ENCODE peak calls at places on chromosomes 4 and X, in five cellular contexts. One of them, this sample, is unnamed. For H3K4me1, the result is how much of the 10 kb centered on the place peaks cover.

GRCh38 chrX:68292471-68292870 is 140.8 kb downstream of the OPHN1 start:
- DNase-seq in IMR-90: peak
- DNase-seq in H1: no peak
- DNase-seq in H9: no peak
- DNase-seq in neuronal stem cell: no peak
- DNase-seq in this sample: peak

GRCh38 chrX:39850630-39851152 is 247.1 kb downstream of the BCOR start:
- DNase-seq in IMR-90: peak
- DNase-seq in H1: no peak
- DNase-seq in H9: no peak
- DNase-seq in neuronal stem cell: no peak
- DNase-seq in this sample: peak

GRCh38 chr4:177528620-177529019 is 86.4 kb upstream of the AGA start:
- DNase-seq in IMR-90: no peak
- DNase-seq in H1: no peak
- DNase-seq in H9: no peak
- DNase-seq in neuronal stem cell: no peak
- DNase-seq in this sample: no peak

GRCh38 chr4:183738081-183738673 is 79.1 kb downstream of the TRAPPC11 start:
- DNase-seq in IMR-90: no peak
- DNase-seq in H1: no peak
- DNase-seq in H9: no peak
- DNase-seq in neuronal stem cell: no peak
- DNase-seq in this sample: no peak

GRCh38 chr4:801436-802124 is 24.3 kb downstream of the CPLX1 start:
- DNase-seq in IMR-90: no peak
- DNase-seq in H1: no peak
- DNase-seq in H9: no peak
- DNase-seq in neuronal stem cell: no peak
- DNase-seq in this sample: no peak

GRCh38 chrX:136920001-136920400 is 39.5 kb upstream of the RBMX start:
- DNase-seq in IMR-90: peak
- DNase-seq in H1: no peak
- DNase-seq in H9: no peak
- DNase-seq in neuronal stem cell: no peak
- DNase-seq in this sample: no peak

GRCh38 chr4:8311096-8312068 is 41.8 kb downstream of the HTRA3 start:
- DNase-seq in IMR-90: no peak
- DNase-seq in H1: peak
- DNase-seq in H9: no peak
- DNase-seq in neuronal stem cell: no peak
- DNase-seq in this sample: no peak

GRCh38 chrX:44400588-44400987 is 57.1 kb upstream of the EFHC2 start:
- DNase-seq in IMR-90: peak
- DNase-seq in H1: no peak
- DNase-seq in H9: no peak
- DNase-seq in neuronal stem cell: no peak
- DNase-seq in this sample: no peak

GRCh38 chrX:147957291-147957690 is 23.8 kb upstream of the FMR1NB start:
- DNase-seq in IMR-90: no peak
- DNase-seq in H1: no peak
- DNase-seq in H9: no peak
- DNase-seq in neuronal stem cell: no peak
- DNase-seq in this sample: no peak

GRCh38 chr4:103424853-103425252 is 226.7 kb upstream of the CENPE start:
- DNase-seq in IMR-90: no peak
- DNase-seq in H1: no peak
- DNase-seq in H9: no peak
- DNase-seq in neuronal stem cell: no peak
- DNase-seq in this sample: no peak

GRCh38 chrX:153693216-153694086 is 5.7 kb downstream of the SLC6A8 start:
- DNase-seq in IMR-90: no peak
- DNase-seq in H1: no peak
- DNase-seq in H9: no peak
- DNase-seq in neuronal stem cell: no peak
- DNase-seq in this sample: no peak

GRCh38 chrX:7024850-7025249 is 122.7 kb upstream of the STS start:
- DNase-seq in IMR-90: no peak
- DNase-seq in H1: no peak
- DNase-seq in H9: no peak
- DNase-seq in neuronal stem cell: no peak
- DNase-seq in this sample: no peak

GRCh38 chrX:40880712-40881111 is 145.4 kb upstream of the MED14 start:
- DNase-seq in IMR-90: no peak
- DNase-seq in H1: no peak
- DNase-seq in H9: no peak
- DNase-seq in neuronal stem cell: no peak
- DNase-seq in this sample: peak

GRCh38 chr4:107862658-107863057 is 37.9 kb downstream of the SGMS2 start:
- DNase-seq in IMR-90: peak
- DNase-seq in H1: no peak
- DNase-seq in H9: no peak
- DNase-seq in neuronal stem cell: no peak
- DNase-seq in this sample: peak

GRCh38 chrX:45851434-45851991 is 650.8 kb upstream of the DIPK2B start:
- DNase-seq in IMR-90: no peak
- DNase-seq in H1: peak
- DNase-seq in H9: peak
- DNase-seq in neuronal stem cell: no peak
- DNase-seq in this sample: peak

GRCh38 chrX:149487292-149487691 is 17.8 kb downstream of the IDS start:
- DNase-seq in IMR-90: no peak
- DNase-seq in H1: no peak
- DNase-seq in H9: no peak
- DNase-seq in neuronal stem cell: no peak
- DNase-seq in this sample: peak

GRCh38 chr4:19651481-19651880 is 600.2 kb upstream of the SLIT2 start:
- DNase-seq in IMR-90: no peak
- DNase-seq in H1: no peak
- DNase-seq in H9: no peak
- DNase-seq in neuronal stem cell: no peak
- DNase-seq in this sample: no peak

GRCh38 chrX:16659326-16659725 is 9.4 kb downstream of the S100G start:
- DNase-seq in IMR-90: no peak
- DNase-seq in H1: no peak
- DNase-seq in H9: no peak
- DNase-seq in neuronal stem cell: no peak
- DNase-seq in this sample: no peak

GRCh38 chr4:140152760-140153418 is 1.1 kb downstream of the MAML3 start:
- DNase-seq in IMR-90: peak
- DNase-seq in H1: peak
- DNase-seq in H9: peak
- DNase-seq in neuronal stem cell: peak
- DNase-seq in this sample: peak

GRCh38 chrX:48997455-48997854 is 4.6 kb downstream of the GRIPAP1 start:
- DNase-seq in IMR-90: no peak
- DNase-seq in H1: no peak
- DNase-seq in H9: no peak
- DNase-seq in neuronal stem cell: no peak
- DNase-seq in this sample: no peak

GRCh38 chr4:26459756-26460530 is 30.3 kb downstream of the CCKAR start:
- DNase-seq in IMR-90: peak
- DNase-seq in H1: no peak
- DNase-seq in H9: no peak
- DNase-seq in neuronal stem cell: no peak
- DNase-seq in this sample: no peak

GRCh38 chrX:117538441-117539418 is 577.9 kb downstream of the KLHL13 start:
- DNase-seq in IMR-90: no peak
- DNase-seq in H1: no peak
- DNase-seq in H9: no peak
- DNase-seq in neuronal stem cell: peak
- DNase-seq in this sample: peak

GRCh38 chr4:156642161-156642560 is 329.4 kb downstream of the PDGFC start:
- DNase-seq in IMR-90: no peak
- DNase-seq in H1: no peak
- DNase-seq in H9: no peak
- DNase-seq in neuronal stem cell: no peak
- DNase-seq in this sample: no peak

GRCh38 chr4:157271166-157271869 is 50.8 kb downstream of the GRIA2 start:
- DNase-seq in IMR-90: no peak
- DNase-seq in H1: no peak
- DNase-seq in H9: no peak
- DNase-seq in neuronal stem cell: no peak
- DNase-seq in this sample: peak

GRCh38 chrX:43836435-43837184 is 45.6 kb downstream of the MAOB start:
- DNase-seq in IMR-90: peak
- DNase-seq in H1: no peak
- DNase-seq in H9: no peak
- DNase-seq in neuronal stem cell: peak
- DNase-seq in this sample: peak

GRCh38 chrX:121109986-121110385 is 62.6 kb downstream of the GLUD2 start:
- DNase-seq in IMR-90: no peak
- DNase-seq in H1: no peak
- DNase-seq in H9: no peak
- DNase-seq in neuronal stem cell: no peak
- DNase-seq in this sample: no peak

GRCh38 chr4:1660948-1661677 is 23.0 kb downstream of the FAM53A start:
- DNase-seq in IMR-90: no peak
- DNase-seq in H1: no peak
- DNase-seq in H9: no peak
- DNase-seq in neuronal stem cell: no peak
- DNase-seq in this sample: no peak

GRCh38 chr4:120658772-120659171 is 263.8 kb downstream of the PRDM5 start:
- DNase-seq in IMR-90: no peak
- DNase-seq in H1: no peak
- DNase-seq in H9: no peak
- DNase-seq in neuronal stem cell: no peak
- DNase-seq in this sample: no peak

GRCh38 chrX:22300130-22300529 is 27.4 kb downstream of the CBLL2 start:
- DNase-seq in IMR-90: peak
- DNase-seq in H1: no peak
- DNase-seq in H9: no peak
- DNase-seq in neuronal stem cell: no peak
- DNase-seq in this sample: peak

GRCh38 chr4:58766763-58767162 is 1656.6 kb upstream of the IGFBP7 start:
- DNase-seq in IMR-90: no peak
- DNase-seq in H1: no peak
- DNase-seq in H9: no peak
- DNase-seq in neuronal stem cell: no peak
- DNase-seq in this sample: no peak

GRCh38 chr4:62080431-62080830 is 880.3 kb downstream of the ADGRL3 start:
- DNase-seq in IMR-90: no peak
- DNase-seq in H1: no peak
- DNase-seq in H9: no peak
- DNase-seq in neuronal stem cell: no peak
- DNase-seq in this sample: no peak

GRCh38 chrX:50430917-50431316 is 39.7 kb downstream of the DGKK start:
- DNase-seq in IMR-90: no peak
- DNase-seq in H1: no peak
- DNase-seq in H9: no peak
- DNase-seq in neuronal stem cell: no peak
- DNase-seq in this sample: peak

DNA sequence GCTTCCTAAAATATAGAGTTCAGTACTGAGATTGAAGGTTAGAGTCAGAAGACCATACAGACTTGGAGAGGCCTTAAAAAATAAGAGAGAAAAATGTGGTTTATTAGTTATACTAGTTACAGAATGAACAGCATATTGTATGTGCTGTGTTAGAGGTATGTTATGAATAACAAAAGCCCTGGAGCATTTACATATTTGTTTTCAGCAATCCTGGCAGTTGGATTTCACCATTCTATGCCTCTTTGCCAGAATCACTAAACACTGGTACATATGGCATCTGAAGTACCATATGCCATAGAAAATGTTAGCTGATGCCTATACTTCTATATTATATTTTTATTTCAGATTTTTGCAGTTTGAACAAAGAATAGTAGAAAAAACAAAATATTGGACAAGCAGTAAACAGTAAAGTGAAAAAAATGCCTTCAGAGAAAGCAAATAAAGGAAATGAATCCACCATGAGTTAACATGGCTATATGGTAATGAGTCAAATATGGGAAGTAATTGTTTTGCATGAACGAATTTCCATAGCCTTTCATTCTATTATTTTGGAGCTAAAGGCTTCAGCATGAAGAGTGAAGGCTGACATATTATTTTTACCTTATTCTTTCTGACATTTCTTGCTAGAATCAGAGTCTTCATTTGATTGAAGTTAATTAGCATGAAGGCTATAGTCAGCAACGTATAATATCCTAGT is 41.9 kb upstream of the PRDM8 start:
- DNase-seq in IMR-90: no peak
- DNase-seq in H1: no peak
- DNase-seq in H9: no peak
- DNase-seq in neuronal stem cell: no peak
- DNase-seq in this sample: no peak
- H2BK120ac ChIP-seq in IMR-90: no peak
- H2BK120ac ChIP-seq in H1: no peak
- H2BK120ac ChIP-seq in H9: no peak
- H2BK120ac ChIP-seq in neuronal stem cell: no peak
- H2BK120ac ChIP-seq in this sample: no peak

DNA sequence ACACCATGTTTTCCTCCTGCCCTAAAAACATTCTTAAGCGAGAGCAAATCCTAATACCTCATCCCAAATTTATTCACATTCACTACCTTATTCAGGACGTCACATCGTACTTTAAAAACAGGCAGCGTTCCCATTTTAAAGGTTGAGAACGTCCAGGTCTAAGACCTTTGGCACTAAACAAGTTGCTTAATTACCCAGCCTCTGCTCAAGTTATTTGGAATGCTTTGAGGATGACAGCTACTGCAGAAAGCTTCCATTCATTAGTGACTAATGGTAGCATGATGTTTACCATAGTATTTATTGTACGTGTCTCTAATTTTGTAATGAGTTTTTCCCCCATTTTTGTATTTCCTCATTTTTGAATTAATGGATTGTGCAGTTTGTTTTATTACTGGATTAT is 1.5 kb downstream of the USP38 start:
- DNase-seq in IMR-90: peak
- DNase-seq in H1: no peak
- DNase-seq in H9: no peak
- DNase-seq in neuronal stem cell: no peak
- DNase-seq in this sample: no peak
- H3K4me1 ChIP-seq in IMR-90: under half
- H3K4me1 ChIP-seq in H1: under half
- H3K4me1 ChIP-seq in H9: under half
- H3K4me1 ChIP-seq in neuronal stem cell: under half
- H3K4me1 ChIP-seq in this sample: under half

DNA sequence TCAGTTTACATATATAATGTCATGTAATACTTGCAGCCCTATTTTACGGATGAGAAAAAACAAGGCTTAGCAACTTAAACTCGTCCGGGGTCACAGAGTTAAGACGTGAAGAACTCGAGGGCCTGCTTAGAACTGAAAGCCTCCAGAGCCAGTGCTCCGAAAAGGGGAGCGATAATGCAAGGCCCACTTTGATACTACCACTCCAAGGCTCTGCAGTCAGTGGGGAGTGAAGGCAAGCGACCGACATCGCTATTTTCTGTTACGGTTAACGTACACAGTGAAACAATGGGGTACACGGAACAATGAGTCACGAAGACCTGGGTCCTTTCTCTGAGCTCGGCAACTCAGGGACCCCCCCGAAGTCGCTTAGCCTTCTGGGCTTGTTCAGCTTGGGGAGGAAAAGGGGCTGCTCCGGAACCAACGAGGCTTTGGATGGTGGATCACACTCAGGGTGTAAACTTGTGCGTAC is 957 bp downstream of the PPA2 start:
- DNase-seq in IMR-90: no peak
- DNase-seq in H1: no peak
- DNase-seq in H9: no peak
- DNase-seq in neuronal stem cell: no peak
- DNase-seq in this sample: no peak
- H2BK120ac ChIP-seq in IMR-90: peak
- H2BK120ac ChIP-seq in H1: no peak
- H2BK120ac ChIP-seq in H9: no peak
- H2BK120ac ChIP-seq in neuronal stem cell: no peak
- H2BK120ac ChIP-seq in this sample: no peak

GRCh38 chr4:101074326-101074725 is 273.0 kb downstream of the PPP3CA start:
- DNase-seq in IMR-90: no peak
- DNase-seq in H1: no peak
- DNase-seq in H9: no peak
- DNase-seq in neuronal stem cell: no peak
- DNase-seq in this sample: no peak
- H3K4me1 ChIP-seq in IMR-90: under half
- H3K4me1 ChIP-seq in H1: under half
- H3K4me1 ChIP-seq in H9: under half
- H3K4me1 ChIP-seq in neuronal stem cell: under half
- H3K4me1 ChIP-seq in this sample: under half

This sample was measured in mesendoderm.